ENCODE peak calls at places on chromosomes 1 and 21, in seven cellular contexts. X, Q, G, W, V, U and H are unnamed samples.

GRCh38 chr1:158060001-158060400 is 66.6 kb downstream of the KIRREL1 start:
- DNase-seq in X (peak; percentile 30), G (no peak), Q (no peak), W (no peak), V (no peak), U (no peak), H (no peak)

GRCh38 chr1:201703646-201704438 is 125.1 kb upstream of the IPO9 start:
- DNase-seq in Q (peak; percentile 88), G (peak; percentile 82), W (peak; percentile 79), X (peak; percentile 93), U (peak; percentile 88), V (peak; percentile 84), H (peak; percentile 83)

GRCh38 chr1:116330342-116330652 is 42.7 kb upstream of the ATP1A1 start:
- DNase-seq in G (no peak), W (no peak), X (no peak), U (no peak), Q (peak; percentile 66), V (no peak), H (peak; percentile 95)

GRCh38 chr21:42474043-42474831 is 21.8 kb downstream of the RSPH1 start:
- DNase-seq in U (no peak), X (no peak), V (no peak), G (peak; percentile 69), W (no peak), Q (no peak), H (peak; percentile 95)

GRCh38 chr1:15207829-15208429 is 39.1 kb upstream of the FHAD1 start:
- DNase-seq in V (no peak), Q (no peak), X (peak; percentile 67), G (no peak), W (no peak), U (no peak), H (no peak)

GRCh38 chr1:51945591-51945990 is 44.9 kb downstream of the RAB3B start:
- DNase-seq in X (no peak), Q (no peak), G (no peak), U (no peak), W (peak; percentile 39), V (no peak), H (no peak)

GRCh38 chr21:35943752-35944151 is 116.6 kb downstream of the SETD4 start:
- DNase-seq in Q (no peak), G (no peak), X (no peak), V (no peak), U (no peak), W (no peak), H (no peak)

GRCh38 chr1:66925944-66926343 is 1.2 kb downstream of the MIER1 start:
- DNase-seq in W (peak; percentile 21), Q (no peak), G (no peak), X (peak; percentile 15), U (no peak), V (no peak), H (no peak)

GRCh38 chr1:56073614-56074356 is 505.6 kb downstream of the PLPP3 start:
- DNase-seq in W (peak; percentile 100), U (peak; percentile 97), X (no peak), Q (no peak), G (no peak), V (peak; percentile 82), H (no peak)

GRCh38 chr21:27275294-27275927 is 308.5 kb upstream of the ADAMTS5 start:
- DNase-seq in U (peak; percentile 86), V (no peak), X (no peak), G (no peak), W (peak; percentile 91), Q (no peak), H (no peak)

GRCh38 chr1:193120604-193121166 is 1.1 kb upstream of the CDC73 start:
- DNase-seq in V (no peak), G (no peak), U (no peak), W (no peak), Q (no peak), X (no peak), H (no peak)

GRCh38 chr1:152582647-152583046 is 2.3 kb upstream of the LCE3D start:
- DNase-seq in G (no peak), X (no peak), V (no peak), Q (no peak), U (no peak), W (no peak), H (no peak)

GRCh38 chr1:150554086-150554452 is 4.9 kb downstream of the ADAMTSL4 start:
- DNase-seq in W (no peak), G (no peak), V (no peak), Q (peak; percentile 40), U (no peak), X (no peak), H (no peak)

GRCh38 chr1:54886724-54887664 is at the start of gene DHCR24:
- DNase-seq in W (peak; percentile 75), V (peak; percentile 57), Q (peak; percentile 91), X (peak; percentile 93), U (peak; percentile 83), G (peak; percentile 87), H (peak; percentile 90)

GRCh38 chr1:54885863-54886723 is 902 bp downstream of the DHCR24 start:
- DNase-seq in U (no peak), Q (peak; percentile 67), G (peak; percentile 69), W (no peak), V (no peak), X (peak; percentile 44), H (peak; percentile 79)

GRCh38 chr1:54887665-54888071 is 673 bp upstream of the DHCR24 start:
- DNase-seq in G (no peak), Q (peak; percentile 71), U (no peak), X (no peak), W (peak; percentile 49), V (no peak), H (peak; percentile 67)

GRCh38 chr1:54889132-54889725 is 2.2 kb upstream of the DHCR24 start:
- DNase-seq in U (no peak), W (no peak), G (no peak), V (no peak), X (no peak), Q (no peak), H (no peak)

GRCh38 chr1:54888080-54888733 is 1.2 kb upstream of the DHCR24 start:
- DNase-seq in V (no peak), X (no peak), U (no peak), Q (no peak), W (no peak), G (no peak), H (no peak)
- H3K4me3 ChIP-seq in V (no peak overlapping the region), X (no peak overlapping the region), U (no peak overlapping the region), Q (peak overlapping the region; percentile 86), W (no peak overlapping the region), G (peak overlapping the region; percentile 81), H (peak overlapping the region; percentile 96)

GRCh38 chr21:38609580-38609979 is 111.3 kb upstream of the ERG start:
- DNase-seq in Q (no peak), W (no peak), X (no peak), U (no peak), V (no peak), G (no peak), H (no peak)

GRCh38 chr21:38610573-38611251 is 112.4 kb upstream of the ERG start:
- DNase-seq in G (no peak), U (no peak), X (no peak), V (no peak), Q (no peak), W (no peak), H (no peak)

GRCh38 chr21:38614558-38614957 is 116.3 kb upstream of the ERG start:
- DNase-seq in X (no peak), W (no peak), G (no peak), Q (no peak), V (no peak), U (no peak), H (no peak)

GRCh38 chr21:38613686-38614085 is 115.4 kb upstream of the ERG start:
- DNase-seq in X (no peak), U (no peak), V (no peak), W (no peak), G (no peak), Q (no peak), H (no peak)

DNA sequence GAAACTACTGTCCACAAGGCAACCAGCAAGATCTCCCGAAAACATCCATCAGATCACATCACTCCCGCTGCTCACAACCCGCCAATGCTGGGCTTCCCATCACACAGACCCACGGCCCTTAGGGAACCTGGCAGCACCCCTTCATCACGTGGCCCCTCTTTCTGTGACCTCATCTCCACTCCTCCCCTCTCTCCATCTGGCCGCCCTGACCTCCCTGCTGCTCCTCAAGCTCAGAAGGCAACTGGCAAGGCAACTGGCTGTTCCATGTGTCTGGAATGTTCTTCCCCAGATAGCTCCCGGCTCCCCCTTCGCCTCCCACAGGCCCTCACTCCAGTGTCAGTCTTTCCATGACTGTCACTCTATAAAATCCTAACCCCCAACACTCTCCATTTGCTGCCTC is 113.0 kb upstream of the ERG start:
- DNase-seq in V (no peak), U (no peak), W (no peak), Q (no peak), G (no peak), X (no peak), H (no peak)
- H3K4me3 ChIP-seq in V (no peak overlapping the region), U (no peak overlapping the region), W (no peak overlapping the region), Q (no peak overlapping the region), G (no peak overlapping the region), X (no peak overlapping the region), H (no peak overlapping the region)

DNA sequence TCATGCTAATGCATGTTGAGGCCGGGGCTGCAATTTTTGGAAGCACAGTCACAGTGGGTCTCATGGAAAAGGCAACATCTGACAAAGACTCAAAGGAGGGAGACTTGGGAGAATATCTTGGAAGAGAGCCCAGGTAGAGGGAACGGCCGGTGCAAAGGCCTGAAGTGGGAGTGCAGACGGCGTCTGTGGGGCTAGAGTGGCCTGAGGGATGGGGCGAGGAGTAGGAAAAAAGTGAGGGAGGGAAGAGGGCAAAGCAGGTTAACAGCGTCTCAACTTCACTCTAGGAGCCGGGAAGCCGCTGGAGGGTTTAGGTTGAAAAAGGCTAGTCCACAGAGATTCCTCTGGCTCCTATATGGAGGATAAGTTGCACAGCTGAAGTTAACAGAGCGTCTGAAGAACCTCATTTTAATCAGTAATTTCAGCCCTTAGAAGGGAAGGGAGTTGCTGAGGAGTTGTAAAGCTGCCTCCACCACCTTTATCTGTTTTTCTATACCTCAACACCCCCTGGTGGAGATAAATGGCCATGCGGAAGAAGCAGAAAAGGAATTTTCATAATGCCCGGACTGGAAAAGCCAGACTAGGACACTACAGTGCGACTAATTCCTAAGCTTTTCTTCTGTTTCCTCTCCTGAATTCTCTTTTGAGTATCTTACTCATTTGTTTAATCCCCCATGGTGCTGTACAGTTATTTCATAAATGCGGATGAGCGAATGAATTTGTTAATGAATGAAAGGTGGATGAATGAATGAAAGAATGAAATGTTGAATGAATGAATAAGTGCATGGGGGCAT is 78.7 kb upstream of the ZNF281 start:
- DNase-seq in V (no peak), G (peak; percentile 57), U (peak; percentile 85), W (peak; percentile 87), X (peak; percentile 76), Q (no peak), H (peak; percentile 63)
- H3K4me3 ChIP-seq in V (no peak overlapping the region), G (no peak overlapping the region), U (no peak overlapping the region), W (no peak overlapping the region), X (no peak overlapping the region), Q (no peak overlapping the region), H (no peak overlapping the region)

GRCh38 chr1:161044908-161045748 is 649 bp downstream of the USF1 start:
- DNase-seq in U (peak; percentile 78), Q (peak; percentile 86), W (peak; percentile 54), X (peak; percentile 68), V (peak; percentile 35), G (peak; percentile 81), H (peak; percentile 53)
- H3K4me3 ChIP-seq in U (peak overlapping the region; percentile 96), Q (peak overlapping the region; percentile 95), W (peak overlapping the region; percentile 96), X (peak overlapping the region; percentile 73), V (peak overlapping the region; percentile 89), G (peak overlapping the region; percentile 86), H (peak overlapping the region; percentile 66)